ENCODE peak calls at places on chromosomes 4 and X, in four cellular contexts. U is neuronal stem cell, D is kidney, K is ascending aorta. W is an unnamed sample.

GRCh38 chr4:13919021-13919441 is 291.5 kb upstream of the BOD1L1 start:
- DNase-seq in D (no peak), K (no peak), U (no peak), W (no peak)

GRCh38 chr4:181525641-181526040 is 717.6 kb upstream of the TENM3 start:
- DNase-seq in K (no peak), D (no peak), U (no peak), W (no peak)

GRCh38 chr4:85658766-85659439 is 184.0 kb downstream of the ARHGAP24 start:
- DNase-seq in D (no peak), K (no peak), U (no peak), W (no peak)

GRCh38 chrX:46840946-46841740 is 4.3 kb downstream of the RP2 start:
- DNase-seq in D (no peak), U (no peak), K (no peak), W (no peak)

GRCh38 chr4:77146426-77147399 is 10.3 kb upstream of the CCNG2 start:
- DNase-seq in D (no peak), K (no peak), U (no peak), W (no peak)

GRCh38 chr4:82786004-82786400 is 12.6 kb downstream of the SCD5 start:
- DNase-seq in K (no peak), D (no peak), U (no peak), W (no peak)

GRCh38 chr4:8760561-8760960 is 111.1 kb downstream of the HMX1 start:
- DNase-seq in D (peak; percentile 54), U (no peak), K (no peak), W (no peak)

GRCh38 chr4:22391548-22391947 is 124.3 kb downstream of the ADGRA3 start:
- DNase-seq in D (no peak), U (no peak), K (no peak), W (no peak)

GRCh38 chrX:70079870-70080269 is 17.6 kb downstream of the OTUD6A start:
- DNase-seq in U (no peak), K (no peak), D (no peak), W (no peak)

GRCh38 chrX:154436290-154436596 is 711 bp upstream of the GDI1 start:
- DNase-seq in D (no peak), K (no peak), U (no peak), W (no peak)

GRCh38 chr4:56388311-56388710 is 1.0 kb upstream of the AASDH start:
- DNase-seq in D (no peak), U (no peak), K (no peak), W (no peak)
- H3K27ac ChIP-seq in D (no peak overlapping the region), U (no peak overlapping the region), K (peak overlapping the region; percentile 96), W (peak overlapping the region; percentile 97)

DNA sequence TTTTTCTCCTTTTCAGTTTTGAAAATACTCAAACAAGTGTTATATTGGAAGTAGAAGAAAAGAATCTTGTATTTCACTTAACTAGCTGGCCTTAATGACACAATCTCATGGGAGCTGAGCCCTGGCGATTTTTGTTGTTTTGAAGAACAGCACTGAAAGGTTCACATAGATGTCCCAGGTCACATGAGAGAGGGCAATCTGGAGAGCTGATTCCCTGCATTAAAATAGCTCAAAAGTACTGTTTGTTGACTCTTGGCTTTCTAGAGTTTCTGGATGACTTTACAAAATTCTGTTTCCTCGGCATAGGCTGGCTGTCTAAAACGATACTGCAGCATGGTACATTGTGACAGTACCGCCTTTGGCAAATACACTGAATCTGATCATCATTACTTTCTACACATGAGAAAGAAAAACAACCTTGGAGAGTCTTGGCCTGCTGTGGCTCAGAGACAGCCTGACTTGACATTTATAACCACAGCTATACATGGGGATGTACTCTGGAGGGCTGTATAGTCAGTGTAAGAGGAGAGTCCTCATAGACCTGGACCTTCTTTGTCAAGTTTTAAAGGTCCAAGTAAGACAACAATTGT is 119.8 kb upstream of the PDLIM3 start:
- DNase-seq in K (no peak), U (no peak), D (no peak), W (no peak)
- H3K4me1 ChIP-seq in K (no peaks in the 10 kb centered on the region), U (peaks cover 16% of the 10 kb centered on the region), D (no peaks in the 10 kb centered on the region), W (no peaks in the 10 kb centered on the region)

DNA sequence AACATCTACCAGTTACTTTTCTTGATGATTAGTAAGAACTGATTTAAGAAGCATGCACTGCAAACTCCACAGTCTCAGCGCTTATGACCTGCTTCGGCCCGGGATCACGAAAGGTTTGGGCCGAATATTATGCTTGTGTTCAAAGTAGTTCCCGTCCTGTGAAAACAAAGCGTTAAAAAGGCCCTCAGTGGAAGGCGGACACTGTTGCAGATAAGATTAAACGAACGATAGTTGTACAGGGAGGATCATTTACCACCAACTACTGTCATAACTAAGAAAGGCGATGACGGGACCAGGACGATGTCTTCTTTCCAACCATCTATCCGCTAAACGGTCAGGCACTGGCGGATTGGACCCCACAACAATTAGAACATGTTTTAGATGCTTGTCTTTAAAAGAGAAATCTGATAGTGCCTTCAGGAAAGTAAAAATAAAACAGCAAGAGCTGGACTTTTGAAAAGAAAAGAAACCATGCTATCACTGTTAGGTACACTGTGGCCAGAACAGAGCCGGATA is 21.1 kb downstream of the PDLIM3 start:
- DNase-seq in K (no peak), D (no peak), U (no peak), W (no peak)
- H3K27ac ChIP-seq in K (peak overlapping the region; percentile 54), D (no peak overlapping the region), U (no peak overlapping the region), W (no peak overlapping the region)

GRCh38 chr4:16160457-16160856 is 65.8 kb downstream of the TAPT1 start:
- DNase-seq in K (no peak), U (no peak), D (no peak), W (no peak)

GRCh38 chr4:16159321-16159720 is 67.0 kb downstream of the TAPT1 start:
- DNase-seq in K (no peak), U (no peak), D (no peak), W (no peak)

GRCh38 chr4:16157609-16158503 is 68.4 kb downstream of the TAPT1 start:
- DNase-seq in K (no peak), U (peak; percentile 43), D (no peak), W (no peak)

GRCh38 chr4:16155503-16156169 is 70.6 kb downstream of the TAPT1 start:
- DNase-seq in U (no peak), K (no peak), D (no peak), W (no peak)

DNA sequence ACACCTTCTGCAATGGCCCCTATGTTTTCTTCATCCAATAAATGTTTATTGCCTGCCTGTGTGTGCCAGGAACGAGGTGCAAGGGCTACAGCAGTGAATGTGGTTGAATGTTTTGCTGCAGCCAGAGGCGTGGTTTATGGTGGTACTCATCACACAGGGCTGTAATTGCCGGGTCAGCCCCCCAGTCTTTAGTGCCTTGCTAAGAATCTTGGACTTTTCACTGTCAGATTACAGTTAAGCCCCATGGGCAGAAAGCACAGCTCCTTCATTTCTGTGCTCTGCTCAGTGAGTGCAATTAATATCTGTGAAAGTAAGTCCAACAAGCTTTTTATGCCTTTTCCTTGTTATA is 67.8 kb downstream of the TAPT1 start:
- DNase-seq in K (no peak), D (no peak), U (no peak), W (no peak)
- H3K4me1 ChIP-seq in K (no peaks in the 10 kb centered on the region), D (no peaks in the 10 kb centered on the region), U (peaks cover 15% of the 10 kb centered on the region), W (no peaks in the 10 kb centered on the region)

GRCh38 chr4:184476660-184477059 is 2.3 kb upstream of the IRF2 start:
- DNase-seq in K (no peak), D (no peak), U (no peak), W (peak; percentile 6)
- H3K27ac ChIP-seq in K (peak overlapping the region; percentile 96), D (no peak overlapping the region), U (no peak overlapping the region), W (no peak overlapping the region)

DNA sequence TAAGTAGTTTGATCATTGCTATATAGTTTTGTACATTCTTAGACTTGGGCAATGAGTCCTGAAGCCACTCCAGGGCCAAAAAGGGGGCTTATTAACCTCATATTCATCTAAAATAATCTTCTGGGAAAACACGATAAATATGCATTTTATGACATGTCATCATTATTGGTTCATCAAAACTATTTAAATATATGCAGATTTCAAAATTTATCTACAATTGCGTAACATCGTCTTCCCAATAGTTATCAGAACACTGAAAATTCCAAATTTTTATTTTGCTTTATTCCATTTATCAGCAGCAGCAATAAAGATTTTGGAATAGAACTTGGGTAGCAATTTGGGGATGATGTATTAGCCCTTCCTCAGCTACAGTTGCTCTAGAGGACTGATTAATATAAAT is 550.0 kb downstream of the IQCM start:
- DNase-seq in U (no peak), K (no peak), D (no peak), W (no peak)
- H3K4me1 ChIP-seq in U (no peaks in the 10 kb centered on the region), K (no peaks in the 10 kb centered on the region), D (no peaks in the 10 kb centered on the region), W (no peaks in the 10 kb centered on the region)

GRCh38 chr4:125369098-125369497 is 54.3 kb downstream of the FAT4 start:
- DNase-seq in D (no peak), U (no peak), K (no peak), W (no peak)
- H3K27ac ChIP-seq in D (no peak overlapping the region), U (no peak overlapping the region), K (peak overlapping the region; percentile 65), W (no peak overlapping the region)